ENCODE peak calls at places on chromosomes 1 and 21, in four cellular contexts. R is osteocyte, O is progenitor cell of endocrine pancreas, P is OCI-LY7. C is an unnamed sample.

GRCh38 chr1:56435434-56436337 is 143.7 kb downstream of the PLPP3 start:
- DNase-seq in P (no peak), O (no peak), R (no peak), C (no peak)

GRCh38 chr21:36323032-36323431 is 3.0 kb downstream of the MORC3 start:
- DNase-seq in O (no peak), P (no peak), R (no peak), C (no peak)

GRCh38 chr1:168114845-168115244 is 21.9 kb downstream of the GPR161 start:
- DNase-seq in O (no peak), R (peak; percentile 51), P (no peak), C (no peak)

GRCh38 chr1:52365091-52365745 is 787 bp downstream of the CC2D1B start:
- DNase-seq in P (peak; percentile 59), O (no peak), R (no peak), C (peak; percentile 43)

GRCh38 chr1:85225624-85226380 is 25.0 kb upstream of the SYDE2 start:
- DNase-seq in R (no peak), P (no peak), O (no peak), C (no peak)

GRCh38 chr1:248786106-248786665 is 30.6 kb upstream of the LYPD8 start:
- DNase-seq in P (no peak), O (no peak), R (no peak), C (no peak)

GRCh38 chr1:214281902-214282695 is 1.1 kb downstream of the SMYD2 start:
- DNase-seq in O (no peak), P (peak; percentile 18), R (no peak), C (no peak)

GRCh38 chr1:37666241-37666867 is 26.0 kb upstream of the CDCA8 start:
- DNase-seq in P (no peak), O (no peak), R (no peak), C (no peak)

GRCh38 chr1:21020151-21020550 is 156.5 kb downstream of the EIF4G3 start:
- DNase-seq in O (no peak), R (no peak), P (no peak), C (no peak)

GRCh38 chr21:43340491-43341348 is 86.2 kb downstream of the SIK1 start:
- DNase-seq in O (no peak), P (no peak), R (no peak), C (no peak)

GRCh38 chr1:248589334-248589733 is 8.2 kb downstream of the OR2T10 start:
- DNase-seq in P (no peak), O (no peak), R (no peak), C (no peak)

GRCh38 chr1:94866178-94866822 is 46.1 kb downstream of the SLC44A3 start:
- DNase-seq in R (no peak), O (no peak), P (no peak), C (no peak)

GRCh38 chr1:230307213-230307612 is 118.9 kb downstream of the PGBD5 start:
- DNase-seq in R (no peak), O (no peak), P (no peak), C (no peak)

GRCh38 chr1:109171646-109172045 is 42.1 kb upstream of the SARS1 start:
- DNase-seq in P (no peak), O (no peak), R (no peak), C (no peak)
- TF ChIP-seq CTCF in P (no peak), O (no peak), R (no peak), C (no peak)

GRCh38 chr1:8739377-8739776 is 78.1 kb downstream of the RERE start:
- DNase-seq in R (no peak), O (no peak), P (no peak), C (no peak)
- TF ChIP-seq CTCF in R (no peak), O (peak; percentile 27), P (peak; percentile 56), C (no peak)

GRCh38 chr1:39132505-39133339 is 71.8 kb upstream of the MACF1 start:
- DNase-seq in R (no peak), O (peak; percentile 32), P (no peak), C (no peak)
- TF ChIP-seq CTCF in R (peak; percentile 47), O (peak; percentile 54), P (no peak), C (no peak)

GRCh38 chr1:192729500-192729899 is 79.3 kb upstream of the RGS2 start:
- DNase-seq in P (no peak), R (no peak), O (no peak), C (no peak)

GRCh38 chr1:192730206-192730605 is 78.6 kb upstream of the RGS2 start:
- DNase-seq in P (no peak), R (no peak), O (no peak), C (no peak)

GRCh38 chr1:192735298-192735697 is 73.5 kb upstream of the RGS2 start:
- DNase-seq in P (no peak), O (no peak), R (no peak), C (no peak)

GRCh38 chr1:192737311-192737710 is 71.5 kb upstream of the RGS2 start:
- DNase-seq in P (no peak), R (no peak), O (no peak), C (no peak)

GRCh38 chr1:192732787-192733186 is 76.1 kb upstream of the RGS2 start:
- DNase-seq in O (no peak), R (no peak), P (peak; percentile 58), C (no peak)
- TF ChIP-seq CTCF in O (peak; percentile 31), R (peak; percentile 19), P (peak; percentile 67), C (no peak)

GRCh38 chr1:203327684-203328457 is 22.6 kb downstream of the BTG2 start:
- DNase-seq in P (no peak), R (no peak), O (no peak), C (peak; percentile 77)
- TF ChIP-seq CTCF in P (peak; percentile 81), R (peak; percentile 52), O (peak; percentile 35), C (no peak)